ENCODE peak calls at places on chromosomes 6 and 20, in six cellular contexts. T, P, H, C, B and E are unnamed samples.

GRCh38 chr20:23622839-23623343 is 14.9 kb downstream of the CST3 start:
- DNase-seq in T (no peak), P (no peak), H (peak), C (no peak), B (no peak), E (peak)

GRCh38 chr6:3333263-3333662 is 74.5 kb downstream of the PSMG4 start:
- DNase-seq in T (no peak), P (no peak), H (no peak), C (no peak), B (no peak), E (no peak)

GRCh38 chr20:55069951-55070350 is 594.6 kb downstream of the DOK5 start:
- DNase-seq in T (no peak), P (no peak), H (no peak), C (no peak), B (no peak), E (no peak)

GRCh38 chr6:56618050-56618449 is 24.6 kb downstream of the DST start:
- DNase-seq in T (no peak), P (no peak), H (no peak), C (no peak), B (no peak), E (no peak)

GRCh38 chr20:47735412-47736400 is 49.6 kb downstream of the SULF2 start:
- DNase-seq in T (no peak), P (no peak), H (no peak), C (peak), B (no peak), E (no peak)

GRCh38 chr20:61771805-61772350 is 293.8 kb downstream of the TAF4 start:
- DNase-seq in T (no peak), P (no peak), H (no peak), C (no peak), B (no peak), E (no peak)

GRCh38 chr6:161359617-161359945 is 85.7 kb upstream of the AGPAT4 start:
- DNase-seq in T (no peak), P (no peak), H (no peak), C (no peak), B (no peak), E (no peak)

GRCh38 chr6:26045046-26045938 is 41.9 kb upstream of the HFE start:
- DNase-seq in T (no peak), P (no peak), H (no peak), C (no peak), B (peak), E (peak)

GRCh38 chr6:20846602-20847028 is 312.4 kb downstream of the CDKAL1 start:
- DNase-seq in T (no peak), P (no peak), H (no peak), C (no peak), B (no peak), E (peak)

GRCh38 chr20:1150218-1150617 is 31.8 kb downstream of the PSMF1 start:
- DNase-seq in T (no peak), P (no peak), H (no peak), C (no peak), B (no peak), E (peak)

GRCh38 chr6:74840953-74841352 is 364.9 kb downstream of the COL12A1 start:
- DNase-seq in T (no peak), P (no peak), H (no peak), C (no peak), B (no peak), E (no peak)

GRCh38 chr6:113858067-113858604 is 991 bp downstream of the MARCKS start:
- DNase-seq in T (peak), P (peak), H (no peak), C (no peak), B (no peak), E (peak)

GRCh38 chr20:48102821-48103635 is 317.7 kb upstream of the SULF2 start:
- DNase-seq in T (no peak), P (no peak), H (no peak), C (no peak), B (no peak), E (peak)

GRCh38 chr6:147046131-147046530 is 158.1 kb upstream of the STXBP5 start:
- DNase-seq in T (no peak), P (no peak), H (no peak), C (no peak), B (no peak), E (peak)

GRCh38 chr20:63473555-63474449 is 1.3 kb upstream of the KCNQ2 start:
- DNase-seq in T (no peak), P (no peak), H (no peak), C (no peak), B (no peak), E (no peak)